ENCODE peak calls at places on chromosomes 4 and X, in eight cellular contexts. D is tibial nerve, K is foreskin keratinocyte, Y is mammary epithelial cell, E is fibroblast of lung, L is astrocyte of the cerebellum, M is GM10248, G is endothelial cell. A is an unnamed sample.

GRCh38 chr4:100022792-100023222 is 72.7 kb upstream of the H2AZ1 start:
- DNase-seq in M (no peak), K (no peak), Y (no peak), L (peak), E (no peak), G (no peak), D (no peak), A (no peak)

GRCh38 chrX:30282527-30282926 is 26.7 kb downstream of the NR0B1 start:
- DNase-seq in M (no peak), D (no peak), L (no peak), E (peak), K (no peak), G (no peak), Y (no peak), A (no peak)

GRCh38 chr4:39362827-39363226 is 3.3 kb downstream of the RFC1 start:
- DNase-seq in E (peak), L (no peak), M (no peak), K (no peak), Y (no peak), G (no peak), D (no peak), A (no peak)

GRCh38 chr4:36094995-36095394 is 149.3 kb downstream of the ARAP2 start:
- DNase-seq in K (no peak), M (no peak), L (no peak), D (no peak), E (no peak), Y (no peak), G (no peak), A (no peak)

GRCh38 chr4:168633474-168633873 is 136.6 kb downstream of the PALLD start:
- DNase-seq in L (no peak), Y (no peak), D (no peak), E (no peak), K (no peak), G (no peak), M (no peak), A (no peak)

GRCh38 chr4:87853108-87853507 is 20.3 kb downstream of the MEPE start:
- DNase-seq in E (peak), D (no peak), Y (peak), M (peak), K (no peak), L (peak), G (no peak), A (peak)

GRCh38 chr4:87103691-87104187 is 116.7 kb downstream of the KLHL8 start:
- DNase-seq in M (no peak), Y (peak), L (peak), G (no peak), K (peak), E (peak), D (no peak), A (no peak)

GRCh38 chr4:124423160-124423559 is 289.4 kb downstream of the ANKRD50 start:
- DNase-seq in K (no peak), L (no peak), M (no peak), G (no peak), Y (no peak), E (peak), D (no peak), A (no peak)

GRCh38 chr4:7417639-7418038 is 17.1 kb downstream of the PSAPL1 start:
- DNase-seq in M (no peak), L (no peak), D (no peak), K (no peak), Y (no peak), G (no peak), E (no peak), A (no peak)

GRCh38 chr4:137967480-137968190 is 274.5 kb downstream of the SLC7A11 start:
- DNase-seq in E (peak), D (no peak), K (no peak), M (no peak), G (no peak), L (no peak), Y (peak), A (no peak)

GRCh38 chr4:87844476-87844875 is 11.7 kb downstream of the MEPE start:
- DNase-seq in G (no peak), D (no peak), E (no peak), K (no peak), Y (no peak), M (no peak), L (no peak), A (no peak)

GRCh38 chrX:40249582-40249981 is 151.8 kb upstream of the BCOR start:
- DNase-seq in Y (no peak), L (no peak), G (no peak), E (no peak), K (no peak), M (no peak), D (no peak), A (no peak)

GRCh38 chr4:152590179-152591031 is 54.5 kb upstream of the FBXW7 start:
- DNase-seq in Y (peak), K (peak), E (peak), D (no peak), G (no peak), L (peak), M (no peak), A (no peak)
- TF ChIP-seq CTCF in Y (peak), K (peak), E (no peak), D (no peak), G (no peak), L (no peak), M (no peak), A (no peak)

GRCh38 chr4:81375745-81376144 is 96.0 kb downstream of the RASGEF1B start:
- DNase-seq in M (no peak), G (no peak), Y (no peak), D (no peak), E (no peak), K (no peak), L (no peak), A (no peak)
- TF ChIP-seq CTCF in M (no peak), G (peak), Y (no peak), D (no peak), E (no peak), K (peak), L (no peak), A (no peak)

GRCh38 chrX:139758809-139759208 is 50.8 kb upstream of the MCF2 start:
- DNase-seq in K (no peak), L (no peak), E (no peak), Y (no peak), G (no peak), M (no peak), D (no peak), A (no peak)

GRCh38 chrX:139762400-139763183 is 54.6 kb upstream of the MCF2 start:
- DNase-seq in L (no peak), E (peak), Y (no peak), D (no peak), G (no peak), M (no peak), K (no peak), A (no peak)

GRCh38 chrX:139758250-139758649 is 50.3 kb upstream of the MCF2 start:
- DNase-seq in M (no peak), K (no peak), Y (no peak), E (no peak), D (no peak), L (no peak), G (no peak), A (no peak)

GRCh38 chrX:139759637-139760036 is 51.7 kb upstream of the MCF2 start:
- DNase-seq in Y (peak), E (peak), D (no peak), K (no peak), M (no peak), L (no peak), G (peak), A (no peak)
- TF ChIP-seq CTCF in Y (peak), E (peak), D (peak), K (peak), M (peak), L (peak), G (peak), A (peak)

GRCh38 chrX:74788545-74789086 is 136.6 kb downstream of the NEXMIF start:
- DNase-seq in Y (no peak), E (no peak), M (no peak), D (no peak), K (no peak), L (no peak), G (no peak), A (no peak)
- TF ChIP-seq CTCF in Y (no peak), E (no peak), M (no peak), D (no peak), K (no peak), L (no peak), G (no peak), A (no peak)

GRCh38 chrX:87732133-87732532 is 214.5 kb downstream of the KLHL4 start:
- DNase-seq in M (no peak), G (no peak), K (no peak), E (no peak), L (no peak), Y (no peak), D (no peak), A (no peak)

GRCh38 chrX:87728024-87728423 is 210.4 kb downstream of the KLHL4 start:
- DNase-seq in G (no peak), K (no peak), Y (no peak), D (no peak), M (no peak), L (no peak), E (no peak), A (no peak)

GRCh38 chrX:87728459-87728858 is 210.9 kb downstream of the KLHL4 start:
- DNase-seq in M (no peak), L (no peak), K (no peak), D (no peak), E (no peak), G (no peak), Y (no peak), A (no peak)

DNA sequence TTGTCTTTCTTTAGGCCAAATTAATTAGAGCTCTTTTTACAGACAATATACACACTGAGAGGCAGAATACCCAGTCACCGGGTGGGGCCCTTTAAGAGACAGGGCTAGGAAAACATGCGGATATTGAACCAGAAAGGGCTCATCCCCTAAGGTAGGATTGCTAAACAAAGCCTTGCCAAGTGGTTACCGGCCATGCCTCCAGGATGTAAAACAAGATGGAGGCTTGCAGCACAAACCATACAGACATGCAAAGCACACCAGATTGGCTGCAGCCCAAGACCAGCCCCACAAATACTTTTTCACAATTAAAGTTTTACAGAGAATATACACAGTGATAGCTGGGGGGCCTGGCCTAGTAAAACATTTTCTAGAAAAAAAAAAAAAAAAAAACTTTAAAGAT is 210.0 kb downstream of the KLHL4 start:
- DNase-seq in E (no peak), Y (no peak), K (no peak), L (no peak), D (no peak), G (no peak), M (no peak), A (no peak)
- TF ChIP-seq CTCF in E (no peak), Y (no peak), K (no peak), L (no peak), D (no peak), G (no peak), M (no peak), A (no peak)

DNA sequence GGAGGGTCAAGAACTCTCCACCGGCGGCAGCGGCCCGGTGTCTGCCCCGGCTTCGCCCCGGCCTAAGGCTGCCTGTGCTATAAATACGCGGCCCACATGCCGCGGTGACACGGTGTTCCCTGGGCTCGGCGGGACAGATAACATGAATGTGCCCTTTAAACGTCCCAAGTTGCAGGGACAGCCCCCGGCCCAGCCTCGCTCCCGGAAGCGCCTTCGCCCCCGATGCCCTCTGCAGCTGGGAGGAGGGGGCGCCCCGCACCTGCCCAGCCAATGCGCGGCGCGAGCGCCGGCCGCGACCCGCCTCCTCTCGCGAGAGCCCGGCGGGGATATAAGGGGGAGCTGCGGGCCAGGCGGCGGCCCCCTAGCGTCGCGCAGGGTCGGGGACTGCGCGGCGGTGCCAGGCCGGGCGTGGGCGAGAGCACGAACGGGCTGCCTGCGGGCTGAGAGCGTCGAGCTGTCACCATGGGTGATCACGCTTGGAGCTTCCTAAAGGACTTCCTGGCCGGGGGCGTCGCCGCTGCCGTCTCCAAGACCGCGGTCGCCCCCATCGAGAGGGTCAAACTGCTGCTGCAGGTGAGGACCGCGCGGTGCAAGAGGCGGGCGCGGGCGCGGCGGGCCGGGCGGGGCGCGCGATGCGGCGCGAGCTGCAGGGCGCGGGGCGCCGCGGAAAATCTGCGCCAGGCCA is at the start of gene SLC25A4:
- DNase-seq in M (peak), G (peak), D (peak), L (peak), K (no peak), Y (peak), E (peak), A (peak)
- TF ChIP-seq CTCF in M (peak), G (peak), D (peak), L (peak), K (peak), Y (no peak), E (no peak), A (peak)

GRCh38 chrX:128020701-128021100 is 31.5 kb downstream of the ACTRT1 start:
- DNase-seq in Y (peak), E (peak), M (no peak), K (peak), G (no peak), L (peak), D (no peak), A (no peak)

GRCh38 chrX:128019218-128019617 is 33.0 kb downstream of the ACTRT1 start:
- DNase-seq in M (no peak), G (no peak), K (no peak), D (no peak), Y (no peak), L (no peak), E (no peak), A (no peak)

DNA sequence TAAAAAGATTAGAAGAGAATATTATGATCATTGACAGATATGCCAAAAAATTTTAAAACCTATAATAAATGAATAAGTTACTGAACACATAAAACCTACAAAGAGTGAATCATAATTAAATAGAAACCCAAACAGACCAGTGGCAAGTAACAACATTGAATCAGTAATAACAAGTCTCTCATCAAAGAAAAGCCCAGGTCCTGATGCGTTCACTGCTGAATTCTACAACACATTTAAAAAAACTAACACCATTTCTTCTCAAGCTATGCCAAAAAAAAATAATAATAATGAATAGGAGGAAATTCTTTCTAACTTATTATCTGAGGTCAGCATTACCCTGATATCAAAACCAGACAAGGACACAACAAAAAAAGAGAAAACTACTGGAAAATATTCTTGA is 30.6 kb downstream of the ACTRT1 start:
- DNase-seq in K (no peak), E (no peak), Y (no peak), G (no peak), D (no peak), M (no peak), L (no peak), A (no peak)
- TF ChIP-seq CTCF in K (no peak), E (no peak), Y (no peak), G (no peak), D (no peak), M (no peak), L (no peak), A (no peak)

DNA sequence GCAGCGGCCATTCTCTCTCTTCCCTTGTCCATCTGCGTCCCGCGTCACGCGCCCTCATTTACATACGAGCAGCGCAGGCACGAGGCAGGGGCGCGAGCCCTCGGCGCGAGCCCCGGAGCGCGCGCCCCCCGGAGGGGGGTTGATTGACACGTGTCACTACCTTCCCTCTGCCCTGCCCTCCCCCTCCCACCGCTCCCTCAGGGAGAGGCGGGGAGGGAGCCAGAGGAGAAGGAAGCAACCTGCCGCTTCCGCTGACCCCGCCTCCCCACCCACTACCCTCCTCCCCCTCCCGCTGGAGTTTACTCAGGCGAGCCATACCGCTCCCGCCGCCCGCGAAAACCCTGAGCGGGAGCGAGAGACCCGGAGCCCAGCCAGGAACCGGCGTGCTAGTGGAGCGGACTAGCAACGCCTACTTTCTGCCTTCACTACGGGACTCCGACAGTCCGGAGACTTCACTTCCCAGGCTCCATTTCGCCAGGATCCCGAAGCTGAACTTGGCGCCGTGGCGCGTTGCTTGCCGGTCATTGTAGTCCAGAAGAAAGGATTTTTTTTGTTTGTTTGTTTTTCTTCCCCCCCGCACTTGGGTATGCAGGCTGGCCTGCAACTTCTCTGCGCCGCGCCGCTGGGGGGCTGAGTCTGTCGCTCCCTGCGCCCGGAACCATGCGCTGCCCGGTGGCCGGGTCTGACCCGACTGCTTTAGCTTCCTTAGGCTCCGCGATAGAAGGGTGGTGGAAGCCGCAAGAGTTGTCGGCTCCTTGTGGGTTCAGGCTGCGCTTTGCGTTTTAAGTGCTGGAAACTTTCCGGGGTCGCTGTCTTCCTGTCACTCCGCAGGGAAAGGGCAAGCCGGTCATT is at the start of gene LCORL:
- DNase-seq in Y (peak), K (peak), D (peak), G (peak), M (peak), E (peak), L (peak), A (peak)
- TF ChIP-seq CTCF in Y (no peak), K (no peak), D (no peak), G (no peak), M (peak), E (no peak), L (no peak), A (peak)